ENCODE peak calls at places on chromosomes 2 and 18, in nine cellular contexts. F, J, X, D, V, A, M, G and L are unnamed samples.

GRCh38 chr2:69453475-69454129 is 16.4 kb upstream of the NFU1 start:
- DNase-seq in M (no peak), V (no peak), F (no peak), A (no peak), D (no peak), G (no peak), J (no peak), X (no peak), L (no peak)

GRCh38 chr2:140695163-140695562 is 1435.7 kb downstream of the LRP1B start:
- DNase-seq in M (no peak), D (peak; percentile 72), G (no peak), J (no peak), X (peak; percentile 69), F (no peak), A (no peak), V (peak; percentile 51), L (no peak)

GRCh38 chr2:222813177-222813843 is 47.5 kb upstream of the ACSL3 start:
- DNase-seq in V (no peak), A (no peak), M (no peak), J (no peak), D (peak; percentile 49), X (no peak), G (no peak), F (no peak), L (no peak)

GRCh38 chr18:46250084-46250811 is 146.1 kb downstream of the HAUS1 start:
- DNase-seq in M (peak; percentile 16), J (no peak), V (no peak), D (peak; percentile 59), X (no peak), A (no peak), G (no peak), F (no peak), L (peak; percentile 92)

GRCh38 chr2:150417278-150417677 is 70.2 kb downstream of the RND3 start:
- DNase-seq in F (no peak), A (no peak), G (no peak), J (no peak), D (no peak), V (no peak), X (no peak), M (no peak), L (no peak)

GRCh38 chr2:109217362-109218086 is 88.5 kb downstream of the SH3RF3 start:
- DNase-seq in F (no peak), G (no peak), D (peak; percentile 77), V (peak; percentile 17), X (no peak), M (no peak), A (no peak), J (no peak), L (peak; percentile 55)

GRCh38 chr2:42925742-42926437 is 133.5 kb upstream of the HAAO start:
- DNase-seq in M (no peak), V (no peak), X (no peak), D (peak; percentile 65), F (no peak), J (no peak), G (peak; percentile 56), A (peak; percentile 79), L (no peak)

GRCh38 chr2:23241106-23241505 is 143.9 kb upstream of the KLHL29 start:
- DNase-seq in A (no peak), D (no peak), G (no peak), M (no peak), X (no peak), J (no peak), V (no peak), F (no peak), L (no peak)

GRCh38 chr2:166653185-166653813 is 159.2 kb upstream of the SCN7A start:
- DNase-seq in D (no peak), X (no peak), J (no peak), M (no peak), F (no peak), G (no peak), A (no peak), V (no peak), L (no peak)

GRCh38 chr18:43870626-43871025 is 593.3 kb upstream of the SYT4 start:
- DNase-seq in F (no peak), A (no peak), M (no peak), G (no peak), X (no peak), J (no peak), D (no peak), V (no peak), L (no peak)

GRCh38 chr2:119366161-119366648 is 429 bp downstream of the C2orf76 start:
- DNase-seq in M (peak; percentile 5), A (no peak), J (no peak), G (no peak), V (no peak), D (peak; percentile 63), X (no peak), F (no peak), L (no peak)

GRCh38 chr2:6852210-6852609 is 13.5 kb downstream of the CMPK2 start:
- DNase-seq in J (no peak), G (no peak), F (no peak), X (no peak), M (no peak), V (no peak), A (no peak), D (no peak), L (no peak)

GRCh38 chr2:6846540-6846939 is 19.2 kb downstream of the CMPK2 start:
- DNase-seq in V (no peak), D (no peak), M (no peak), A (no peak), F (no peak), G (no peak), J (no peak), X (no peak), L (no peak)

GRCh38 chr2:6845312-6845711 is 20.4 kb downstream of the CMPK2 start:
- DNase-seq in V (no peak), J (no peak), X (no peak), D (peak; percentile 20), M (no peak), F (no peak), G (no peak), A (no peak), L (peak; percentile 22)

GRCh38 chr2:6845903-6846302 is 19.8 kb downstream of the CMPK2 start:
- DNase-seq in A (no peak), J (no peak), F (no peak), V (no peak), X (no peak), G (no peak), D (no peak), M (no peak), L (no peak)

GRCh38 chr2:6846967-6847695 is 18.6 kb downstream of the CMPK2 start:
- DNase-seq in V (no peak), D (no peak), F (no peak), A (no peak), X (no peak), J (no peak), M (no peak), G (no peak), L (no peak)
- H3K9me3 ChIP-seq in V (peaks cover 41% of the 10 kb centered on the region), D (no peaks in the 10 kb centered on the region), F (peaks cover 63% of the 10 kb centered on the region), A (peaks cover 19% of the 10 kb centered on the region), X (peaks cover 8% of the 10 kb centered on the region), J (peaks cover 69% of the 10 kb centered on the region), M (peaks cover 42% of the 10 kb centered on the region), G (peaks cover 16% of the 10 kb centered on the region), L (no peaks in the 10 kb centered on the region)

DNA sequence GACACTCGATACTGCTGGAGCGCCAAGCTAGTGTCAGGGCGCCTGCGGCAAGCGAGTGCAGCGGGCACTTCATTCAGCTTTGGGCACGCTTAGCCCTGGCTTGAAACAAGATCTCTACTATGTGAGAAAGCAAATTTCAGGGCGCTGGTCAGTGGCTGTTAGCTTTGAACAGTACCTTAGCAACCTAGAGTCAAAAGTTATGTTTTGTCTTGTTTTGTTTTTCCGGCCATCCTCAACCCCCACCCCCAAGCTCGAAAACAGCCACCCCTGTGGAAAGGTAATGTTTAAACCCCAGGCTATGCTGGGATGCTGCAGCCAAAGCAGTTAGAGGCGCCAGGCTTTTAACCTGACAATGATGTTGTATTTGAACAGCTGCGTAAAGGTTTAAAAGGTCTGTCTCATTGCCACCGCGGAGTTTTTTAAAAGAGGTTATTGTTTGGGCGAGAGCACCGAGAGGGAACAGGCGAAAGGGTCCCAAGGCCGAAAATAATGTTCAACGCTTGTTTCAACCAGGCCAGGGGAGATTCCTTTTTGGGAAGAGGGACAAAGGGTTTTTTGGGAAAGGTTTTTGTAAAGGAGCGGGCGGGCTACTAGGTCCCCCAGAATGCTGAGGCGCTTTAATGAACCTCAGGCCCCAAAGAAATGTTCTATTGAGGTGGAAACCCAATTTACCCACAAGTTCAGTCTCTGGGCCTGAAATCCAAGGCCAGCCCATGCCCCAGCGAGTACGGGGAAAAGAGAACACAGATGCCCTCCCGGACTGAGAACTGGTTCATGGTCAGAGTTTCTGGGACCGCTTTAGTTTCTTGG is 2.3 kb upstream of the HOXD10 start:
- DNase-seq in F (peak; percentile 72), J (no peak), V (peak; percentile 58), D (peak; percentile 69), M (no peak), A (no peak), G (no peak), X (no peak), L (no peak)
- H3K9me3 ChIP-seq in F (no peaks in the 10 kb centered on the region), J (no peaks in the 10 kb centered on the region), V (peaks cover 10% of the 10 kb centered on the region), D (no peaks in the 10 kb centered on the region), M (no peaks in the 10 kb centered on the region), A (no peaks in the 10 kb centered on the region), G (no peaks in the 10 kb centered on the region), X (no peaks in the 10 kb centered on the region), L (no peaks in the 10 kb centered on the region)

GRCh38 chr2:14237902-14238301 is 394.6 kb upstream of the LRATD1 start:
- DNase-seq in M (no peak), X (no peak), J (no peak), F (no peak), A (no peak), V (no peak), D (no peak), G (no peak), L (no peak)
- H3K9me3 ChIP-seq in M (no peaks in the 10 kb centered on the region), X (no peaks in the 10 kb centered on the region), J (no peaks in the 10 kb centered on the region), F (no peaks in the 10 kb centered on the region), A (no peaks in the 10 kb centered on the region), V (no peaks in the 10 kb centered on the region), D (no peaks in the 10 kb centered on the region), G (no peaks in the 10 kb centered on the region), L (no peaks in the 10 kb centered on the region)

GRCh38 chr18:4063545-4063944 is 391.6 kb downstream of the DLGAP1 start:
- DNase-seq in D (no peak), X (no peak), A (no peak), F (no peak), M (no peak), J (no peak), V (no peak), G (no peak), L (no peak)

GRCh38 chr18:4058179-4058578 is 396.9 kb downstream of the DLGAP1 start:
- DNase-seq in A (no peak), J (no peak), G (no peak), D (no peak), F (no peak), X (no peak), M (no peak), V (no peak), L (no peak)

GRCh38 chr18:4060427-4061281 is 394.5 kb downstream of the DLGAP1 start:
- DNase-seq in D (no peak), J (no peak), A (no peak), M (no peak), X (no peak), V (no peak), G (no peak), F (no peak), L (no peak)
- H3K9me3 ChIP-seq in D (no peaks in the 10 kb centered on the region), J (no peaks in the 10 kb centered on the region), A (no peaks in the 10 kb centered on the region), M (no peaks in the 10 kb centered on the region), X (peaks cover 15% of the 10 kb centered on the region), V (peaks cover 73% of the 10 kb centered on the region), G (no peaks in the 10 kb centered on the region), F (peaks cover 8% of the 10 kb centered on the region), L (no peaks in the 10 kb centered on the region)